ENCODE peak calls at places on chromosomes 5 and 9, in four cellular contexts. D, K, V and A are unnamed samples.

GRCh38 chr5:149911031-149911430 is 33.6 kb downstream of the PDE6A start:
- DNase-seq in D (no peak), K (no peak), V (no peak), A (no peak)

GRCh38 chr5:310941-311434 is 10.5 kb upstream of the AHRR start:
- DNase-seq in K (no peak), D (no peak), V (no peak), A (no peak)

GRCh38 chr5:154538492-154538891 is 60.5 kb upstream of the HAND1 start:
- DNase-seq in K (no peak), D (no peak), V (no peak), A (no peak)

GRCh38 chr5:137575847-137576246 is 76.7 kb upstream of the SPOCK1 start:
- DNase-seq in D (no peak), V (no peak), K (no peak), A (no peak)

GRCh38 chr9:21465859-21466518 is 16.1 kb downstream of the IFNE start:
- DNase-seq in K (peak; percentile 45), V (no peak), D (no peak), A (no peak)

GRCh38 chr9:136657975-136658848 is 4.5 kb upstream of the EGFL7 start:
- DNase-seq in K (no peak), D (no peak), V (no peak), A (no peak)

GRCh38 chr9:115944166-115944948 is 209.2 kb upstream of the PAPPA start:
- DNase-seq in K (peak; percentile 100), D (no peak), V (no peak), A (no peak)

GRCh38 chr9:126357074-126357473 is 30.4 kb downstream of the MVB12B start:
- DNase-seq in D (no peak), V (no peak), K (no peak), A (no peak)

GRCh38 chr5:393846-394275 is 49.1 kb upstream of the EXOC3 start:
- DNase-seq in V (no peak), D (no peak), K (no peak), A (no peak)

GRCh38 chr5:171764265-171764664 is 21.4 kb upstream of the SMIM23 start:
- DNase-seq in V (no peak), D (no peak), K (no peak), A (no peak)

GRCh38 chr9:36976371-36977030 is 57.6 kb downstream of the PAX5 start:
- DNase-seq in D (no peak), V (no peak), K (no peak), A (no peak)

GRCh38 chr5:171595801-171596231 is 176.4 kb downstream of the FGF18 start:
- DNase-seq in D (no peak), K (no peak), V (no peak), A (no peak)